ENCODE peak calls at places on chromosome X, in eight cellular contexts. One of them, this sample, is unnamed.

GRCh38 chrX:16022580-16023170 is 100.7 kb upstream of the GRPR start:
- DNase-seq in stimulated activated CD4-positive, alpha-beta T cell treated with anti-CD3 and anti-CD28 coated beads, Interleukin-1b, Interleukin-23, amount 100 ng/mL, for 24 hours: no peak
- DNase-seq in EH: peak
- DNase-seq in activated effector memory CD4-positive, alpha-beta T cell treated with anti-CD3 and anti-CD28 coated beads, Interleukin-2, amount 50 U/mL, for 16 hours: no peak
- DNase-seq in MV-4-11: peak
- DNase-seq in activated T-cell treated with anti-CD3 and anti-CD28 coated beads, Interleukin-2, amount 50 U/mL, for 48 hours: no peak
- DNase-seq in hippocampal formation: no peak
- DNase-seq in right atrium auricular region: no peak
- DNase-seq in this sample: no peak

GRCh38 chrX:84907324-84907946 is 96.2 kb upstream of the APOOL start:
- DNase-seq in MV-4-11: no peak
- DNase-seq in right atrium auricular region: no peak
- DNase-seq in hippocampal formation: no peak
- DNase-seq in EH: peak
- DNase-seq in activated effector memory CD4-positive, alpha-beta T cell treated with anti-CD3 and anti-CD28 coated beads, Interleukin-2, amount 50 U/mL, for 16 hours: no peak
- DNase-seq in stimulated activated CD4-positive, alpha-beta T cell treated with anti-CD3 and anti-CD28 coated beads, Interleukin-1b, Interleukin-23, amount 100 ng/mL, for 24 hours: no peak
- DNase-seq in activated T-cell treated with anti-CD3 and anti-CD28 coated beads, Interleukin-2, amount 50 U/mL, for 48 hours: no peak
- DNase-seq in this sample: no peak

GRCh38 chrX:115696039-115696438 is 135.1 kb downstream of the PLS3 start:
- DNase-seq in activated T-cell treated with anti-CD3 and anti-CD28 coated beads, Interleukin-2, amount 50 U/mL, for 48 hours: no peak
- DNase-seq in EH: no peak
- DNase-seq in activated effector memory CD4-positive, alpha-beta T cell treated with anti-CD3 and anti-CD28 coated beads, Interleukin-2, amount 50 U/mL, for 16 hours: no peak
- DNase-seq in right atrium auricular region: no peak
- DNase-seq in hippocampal formation: no peak
- DNase-seq in stimulated activated CD4-positive, alpha-beta T cell treated with anti-CD3 and anti-CD28 coated beads, Interleukin-1b, Interleukin-23, amount 100 ng/mL, for 24 hours: no peak
- DNase-seq in MV-4-11: no peak
- DNase-seq in this sample: no peak

GRCh38 chrX:118965395-118965794 is 9.0 kb upstream of the LONRF3 start:
- DNase-seq in activated T-cell treated with anti-CD3 and anti-CD28 coated beads, Interleukin-2, amount 50 U/mL, for 48 hours: no peak
- DNase-seq in hippocampal formation: no peak
- DNase-seq in MV-4-11: no peak
- DNase-seq in activated effector memory CD4-positive, alpha-beta T cell treated with anti-CD3 and anti-CD28 coated beads, Interleukin-2, amount 50 U/mL, for 16 hours: no peak
- DNase-seq in EH: no peak
- DNase-seq in stimulated activated CD4-positive, alpha-beta T cell treated with anti-CD3 and anti-CD28 coated beads, Interleukin-1b, Interleukin-23, amount 100 ng/mL, for 24 hours: no peak
- DNase-seq in right atrium auricular region: no peak
- DNase-seq in this sample: no peak

GRCh38 chrX:72351606-72352338 is 46.1 kb upstream of the CITED1 start:
- DNase-seq in EH: peak
- DNase-seq in activated effector memory CD4-positive, alpha-beta T cell treated with anti-CD3 and anti-CD28 coated beads, Interleukin-2, amount 50 U/mL, for 16 hours: no peak
- DNase-seq in activated T-cell treated with anti-CD3 and anti-CD28 coated beads, Interleukin-2, amount 50 U/mL, for 48 hours: no peak
- DNase-seq in right atrium auricular region: no peak
- DNase-seq in MV-4-11: no peak
- DNase-seq in stimulated activated CD4-positive, alpha-beta T cell treated with anti-CD3 and anti-CD28 coated beads, Interleukin-1b, Interleukin-23, amount 100 ng/mL, for 24 hours: no peak
- DNase-seq in hippocampal formation: no peak
- DNase-seq in this sample: no peak

GRCh38 chrX:10168226-10168625 is 11.5 kb downstream of the CLCN4 start:
- DNase-seq in activated T-cell treated with anti-CD3 and anti-CD28 coated beads, Interleukin-2, amount 50 U/mL, for 48 hours: no peak
- DNase-seq in MV-4-11: peak
- DNase-seq in right atrium auricular region: no peak
- DNase-seq in hippocampal formation: no peak
- DNase-seq in activated effector memory CD4-positive, alpha-beta T cell treated with anti-CD3 and anti-CD28 coated beads, Interleukin-2, amount 50 U/mL, for 16 hours: no peak
- DNase-seq in stimulated activated CD4-positive, alpha-beta T cell treated with anti-CD3 and anti-CD28 coated beads, Interleukin-1b, Interleukin-23, amount 100 ng/mL, for 24 hours: no peak
- DNase-seq in EH: no peak
- DNase-seq in this sample: no peak

GRCh38 chrX:5449323-5449722 is 779.3 kb downstream of the NLGN4X start:
- DNase-seq in activated T-cell treated with anti-CD3 and anti-CD28 coated beads, Interleukin-2, amount 50 U/mL, for 48 hours: no peak
- DNase-seq in activated effector memory CD4-positive, alpha-beta T cell treated with anti-CD3 and anti-CD28 coated beads, Interleukin-2, amount 50 U/mL, for 16 hours: no peak
- DNase-seq in MV-4-11: no peak
- DNase-seq in right atrium auricular region: no peak
- DNase-seq in hippocampal formation: no peak
- DNase-seq in stimulated activated CD4-positive, alpha-beta T cell treated with anti-CD3 and anti-CD28 coated beads, Interleukin-1b, Interleukin-23, amount 100 ng/mL, for 24 hours: no peak
- DNase-seq in EH: no peak
- DNase-seq in this sample: no peak

GRCh38 chrX:29872831-29873230 is 342.5 kb upstream of the MAGEB2 start:
- DNase-seq in EH: no peak
- DNase-seq in right atrium auricular region: no peak
- DNase-seq in MV-4-11: no peak
- DNase-seq in activated T-cell treated with anti-CD3 and anti-CD28 coated beads, Interleukin-2, amount 50 U/mL, for 48 hours: no peak
- DNase-seq in hippocampal formation: peak
- DNase-seq in activated effector memory CD4-positive, alpha-beta T cell treated with anti-CD3 and anti-CD28 coated beads, Interleukin-2, amount 50 U/mL, for 16 hours: no peak
- DNase-seq in stimulated activated CD4-positive, alpha-beta T cell treated with anti-CD3 and anti-CD28 coated beads, Interleukin-1b, Interleukin-23, amount 100 ng/mL, for 24 hours: no peak
- DNase-seq in this sample: no peak

GRCh38 chrX:39427492-39428289 is 626.4 kb downstream of the MID1IP1 start:
- DNase-seq in right atrium auricular region: no peak
- DNase-seq in stimulated activated CD4-positive, alpha-beta T cell treated with anti-CD3 and anti-CD28 coated beads, Interleukin-1b, Interleukin-23, amount 100 ng/mL, for 24 hours: peak
- DNase-seq in MV-4-11: peak
- DNase-seq in activated effector memory CD4-positive, alpha-beta T cell treated with anti-CD3 and anti-CD28 coated beads, Interleukin-2, amount 50 U/mL, for 16 hours: peak
- DNase-seq in hippocampal formation: no peak
- DNase-seq in EH: peak
- DNase-seq in activated T-cell treated with anti-CD3 and anti-CD28 coated beads, Interleukin-2, amount 50 U/mL, for 48 hours: peak
- DNase-seq in this sample: no peak

GRCh38 chrX:87299563-87300160 is 217.9 kb upstream of the KLHL4 start:
- DNase-seq in right atrium auricular region: no peak
- DNase-seq in hippocampal formation: no peak
- DNase-seq in stimulated activated CD4-positive, alpha-beta T cell treated with anti-CD3 and anti-CD28 coated beads, Interleukin-1b, Interleukin-23, amount 100 ng/mL, for 24 hours: no peak
- DNase-seq in MV-4-11: peak
- DNase-seq in EH: peak
- DNase-seq in activated T-cell treated with anti-CD3 and anti-CD28 coated beads, Interleukin-2, amount 50 U/mL, for 48 hours: no peak
- DNase-seq in activated effector memory CD4-positive, alpha-beta T cell treated with anti-CD3 and anti-CD28 coated beads, Interleukin-2, amount 50 U/mL, for 16 hours: no peak
- DNase-seq in this sample: no peak

GRCh38 chrX:23817979-23818336 is 35.0 kb downstream of the SAT1 start:
- DNase-seq in hippocampal formation: no peak
- DNase-seq in activated T-cell treated with anti-CD3 and anti-CD28 coated beads, Interleukin-2, amount 50 U/mL, for 48 hours: no peak
- DNase-seq in right atrium auricular region: no peak
- DNase-seq in stimulated activated CD4-positive, alpha-beta T cell treated with anti-CD3 and anti-CD28 coated beads, Interleukin-1b, Interleukin-23, amount 100 ng/mL, for 24 hours: no peak
- DNase-seq in activated effector memory CD4-positive, alpha-beta T cell treated with anti-CD3 and anti-CD28 coated beads, Interleukin-2, amount 50 U/mL, for 16 hours: no peak
- DNase-seq in MV-4-11: no peak
- DNase-seq in EH: no peak
- DNase-seq in this sample: no peak

GRCh38 chrX:31459361-31459760 is 387.5 kb upstream of the FTHL17 start:
- DNase-seq in hippocampal formation: no peak
- DNase-seq in right atrium auricular region: no peak
- DNase-seq in EH: peak
- DNase-seq in MV-4-11: peak
- DNase-seq in activated effector memory CD4-positive, alpha-beta T cell treated with anti-CD3 and anti-CD28 coated beads, Interleukin-2, amount 50 U/mL, for 16 hours: no peak
- DNase-seq in activated T-cell treated with anti-CD3 and anti-CD28 coated beads, Interleukin-2, amount 50 U/mL, for 48 hours: no peak
- DNase-seq in stimulated activated CD4-positive, alpha-beta T cell treated with anti-CD3 and anti-CD28 coated beads, Interleukin-1b, Interleukin-23, amount 100 ng/mL, for 24 hours: no peak
- DNase-seq in this sample: no peak

GRCh38 chrX:153564047-153564606 is 34.8 kb downstream of the CCNQ start:
- DNase-seq in activated effector memory CD4-positive, alpha-beta T cell treated with anti-CD3 and anti-CD28 coated beads, Interleukin-2, amount 50 U/mL, for 16 hours: no peak
- DNase-seq in hippocampal formation: no peak
- DNase-seq in activated T-cell treated with anti-CD3 and anti-CD28 coated beads, Interleukin-2, amount 50 U/mL, for 48 hours: no peak
- DNase-seq in right atrium auricular region: no peak
- DNase-seq in stimulated activated CD4-positive, alpha-beta T cell treated with anti-CD3 and anti-CD28 coated beads, Interleukin-1b, Interleukin-23, amount 100 ng/mL, for 24 hours: no peak
- DNase-seq in MV-4-11: peak
- DNase-seq in EH: no peak
- DNase-seq in this sample: no peak

GRCh38 chrX:1925053-1925481 is 310.2 kb downstream of the ASMT start:
- DNase-seq in MV-4-11: no peak
- DNase-seq in hippocampal formation: no peak
- DNase-seq in activated effector memory CD4-positive, alpha-beta T cell treated with anti-CD3 and anti-CD28 coated beads, Interleukin-2, amount 50 U/mL, for 16 hours: no peak
- DNase-seq in stimulated activated CD4-positive, alpha-beta T cell treated with anti-CD3 and anti-CD28 coated beads, Interleukin-1b, Interleukin-23, amount 100 ng/mL, for 24 hours: no peak
- DNase-seq in EH: peak
- DNase-seq in right atrium auricular region: no peak
- DNase-seq in activated T-cell treated with anti-CD3 and anti-CD28 coated beads, Interleukin-2, amount 50 U/mL, for 48 hours: no peak
- DNase-seq in this sample: no peak

GRCh38 chrX:46707274-46707965 is 51.5 kb downstream of the SLC9A7 start:
- DNase-seq in activated T-cell treated with anti-CD3 and anti-CD28 coated beads, Interleukin-2, amount 50 U/mL, for 48 hours: no peak
- DNase-seq in EH: no peak
- DNase-seq in hippocampal formation: no peak
- DNase-seq in stimulated activated CD4-positive, alpha-beta T cell treated with anti-CD3 and anti-CD28 coated beads, Interleukin-1b, Interleukin-23, amount 100 ng/mL, for 24 hours: no peak
- DNase-seq in MV-4-11: no peak
- DNase-seq in activated effector memory CD4-positive, alpha-beta T cell treated with anti-CD3 and anti-CD28 coated beads, Interleukin-2, amount 50 U/mL, for 16 hours: no peak
- DNase-seq in right atrium auricular region: no peak
- DNase-seq in this sample: no peak

GRCh38 chrX:70453024-70453618 is 8.5 kb downstream of the DLG3 start:
- DNase-seq in right atrium auricular region: no peak
- DNase-seq in activated effector memory CD4-positive, alpha-beta T cell treated with anti-CD3 and anti-CD28 coated beads, Interleukin-2, amount 50 U/mL, for 16 hours: no peak
- DNase-seq in MV-4-11: no peak
- DNase-seq in stimulated activated CD4-positive, alpha-beta T cell treated with anti-CD3 and anti-CD28 coated beads, Interleukin-1b, Interleukin-23, amount 100 ng/mL, for 24 hours: no peak
- DNase-seq in EH: no peak
- DNase-seq in hippocampal formation: no peak
- DNase-seq in activated T-cell treated with anti-CD3 and anti-CD28 coated beads, Interleukin-2, amount 50 U/mL, for 48 hours: no peak
- DNase-seq in this sample: no peak

GRCh38 chrX:47607091-47607490 is 12.6 kb downstream of the SYN1 start:
- DNase-seq in right atrium auricular region: no peak
- DNase-seq in MV-4-11: no peak
- DNase-seq in activated T-cell treated with anti-CD3 and anti-CD28 coated beads, Interleukin-2, amount 50 U/mL, for 48 hours: no peak
- DNase-seq in EH: peak
- DNase-seq in stimulated activated CD4-positive, alpha-beta T cell treated with anti-CD3 and anti-CD28 coated beads, Interleukin-1b, Interleukin-23, amount 100 ng/mL, for 24 hours: no peak
- DNase-seq in activated effector memory CD4-positive, alpha-beta T cell treated with anti-CD3 and anti-CD28 coated beads, Interleukin-2, amount 50 U/mL, for 16 hours: no peak
- DNase-seq in hippocampal formation: no peak
- DNase-seq in this sample: no peak

GRCh38 chrX:56797966-56798711 is 69.1 kb downstream of the NBDY start:
- DNase-seq in stimulated activated CD4-positive, alpha-beta T cell treated with anti-CD3 and anti-CD28 coated beads, Interleukin-1b, Interleukin-23, amount 100 ng/mL, for 24 hours: no peak
- DNase-seq in EH: peak
- DNase-seq in activated effector memory CD4-positive, alpha-beta T cell treated with anti-CD3 and anti-CD28 coated beads, Interleukin-2, amount 50 U/mL, for 16 hours: no peak
- DNase-seq in MV-4-11: peak
- DNase-seq in activated T-cell treated with anti-CD3 and anti-CD28 coated beads, Interleukin-2, amount 50 U/mL, for 48 hours: peak
- DNase-seq in right atrium auricular region: peak
- DNase-seq in hippocampal formation: no peak
- DNase-seq in this sample: no peak

GRCh38 chrX:45011131-45011530 is 138.1 kb downstream of the KDM6A start:
- DNase-seq in right atrium auricular region: no peak
- DNase-seq in EH: peak
- DNase-seq in MV-4-11: no peak
- DNase-seq in stimulated activated CD4-positive, alpha-beta T cell treated with anti-CD3 and anti-CD28 coated beads, Interleukin-1b, Interleukin-23, amount 100 ng/mL, for 24 hours: no peak
- DNase-seq in hippocampal formation: no peak
- DNase-seq in activated effector memory CD4-positive, alpha-beta T cell treated with anti-CD3 and anti-CD28 coated beads, Interleukin-2, amount 50 U/mL, for 16 hours: no peak
- DNase-seq in activated T-cell treated with anti-CD3 and anti-CD28 coated beads, Interleukin-2, amount 50 U/mL, for 48 hours: no peak
- DNase-seq in this sample: no peak

GRCh38 chrX:34809096-34809495 is 133.5 kb upstream of the FAM47B start:
- DNase-seq in activated effector memory CD4-positive, alpha-beta T cell treated with anti-CD3 and anti-CD28 coated beads, Interleukin-2, amount 50 U/mL, for 16 hours: no peak
- DNase-seq in activated T-cell treated with anti-CD3 and anti-CD28 coated beads, Interleukin-2, amount 50 U/mL, for 48 hours: no peak
- DNase-seq in hippocampal formation: no peak
- DNase-seq in right atrium auricular region: no peak
- DNase-seq in EH: no peak
- DNase-seq in stimulated activated CD4-positive, alpha-beta T cell treated with anti-CD3 and anti-CD28 coated beads, Interleukin-1b, Interleukin-23, amount 100 ng/mL, for 24 hours: no peak
- DNase-seq in MV-4-11: no peak
- DNase-seq in this sample: no peak

GRCh38 chrX:19879181-19879580 is 8.2 kb downstream of the SH3KBP1 start:
- DNase-seq in right atrium auricular region: no peak
- DNase-seq in EH: no peak
- DNase-seq in stimulated activated CD4-positive, alpha-beta T cell treated with anti-CD3 and anti-CD28 coated beads, Interleukin-1b, Interleukin-23, amount 100 ng/mL, for 24 hours: no peak
- DNase-seq in activated effector memory CD4-positive, alpha-beta T cell treated with anti-CD3 and anti-CD28 coated beads, Interleukin-2, amount 50 U/mL, for 16 hours: no peak
- DNase-seq in MV-4-11: peak
- DNase-seq in hippocampal formation: no peak
- DNase-seq in activated T-cell treated with anti-CD3 and anti-CD28 coated beads, Interleukin-2, amount 50 U/mL, for 48 hours: no peak
- DNase-seq in this sample: no peak

GRCh38 chrX:2690856-2691542 is at the start of gene CD99:
- DNase-seq in activated effector memory CD4-positive, alpha-beta T cell treated with anti-CD3 and anti-CD28 coated beads, Interleukin-2, amount 50 U/mL, for 16 hours: peak
- DNase-seq in right atrium auricular region: peak
- DNase-seq in activated T-cell treated with anti-CD3 and anti-CD28 coated beads, Interleukin-2, amount 50 U/mL, for 48 hours: peak
- DNase-seq in stimulated activated CD4-positive, alpha-beta T cell treated with anti-CD3 and anti-CD28 coated beads, Interleukin-1b, Interleukin-23, amount 100 ng/mL, for 24 hours: peak
- DNase-seq in MV-4-11: no peak
- DNase-seq in hippocampal formation: no peak
- DNase-seq in EH: peak
- DNase-seq in this sample: peak

GRCh38 chrX:40580537-40581332 is at the start of gene ATP6AP2:
- DNase-seq in activated T-cell treated with anti-CD3 and anti-CD28 coated beads, Interleukin-2, amount 50 U/mL, for 48 hours: peak
- DNase-seq in activated effector memory CD4-positive, alpha-beta T cell treated with anti-CD3 and anti-CD28 coated beads, Interleukin-2, amount 50 U/mL, for 16 hours: peak
- DNase-seq in stimulated activated CD4-positive, alpha-beta T cell treated with anti-CD3 and anti-CD28 coated beads, Interleukin-1b, Interleukin-23, amount 100 ng/mL, for 24 hours: peak
- DNase-seq in hippocampal formation: peak
- DNase-seq in right atrium auricular region: peak
- DNase-seq in MV-4-11: peak
- DNase-seq in EH: peak
- DNase-seq in this sample: peak

GRCh38 chrX:147897117-147897516 is 14.6 kb upstream of the FMR1 start:
- DNase-seq in activated T-cell treated with anti-CD3 and anti-CD28 coated beads, Interleukin-2, amount 50 U/mL, for 48 hours: no peak
- DNase-seq in stimulated activated CD4-positive, alpha-beta T cell treated with anti-CD3 and anti-CD28 coated beads, Interleukin-1b, Interleukin-23, amount 100 ng/mL, for 24 hours: no peak
- DNase-seq in hippocampal formation: no peak
- DNase-seq in EH: no peak
- DNase-seq in MV-4-11: no peak
- DNase-seq in activated effector memory CD4-positive, alpha-beta T cell treated with anti-CD3 and anti-CD28 coated beads, Interleukin-2, amount 50 U/mL, for 16 hours: no peak
- DNase-seq in right atrium auricular region: no peak
- DNase-seq in this sample: no peak

GRCh38 chrX:43106009-43106408 is 328.0 kb upstream of the PPP1R2C start:
- DNase-seq in stimulated activated CD4-positive, alpha-beta T cell treated with anti-CD3 and anti-CD28 coated beads, Interleukin-1b, Interleukin-23, amount 100 ng/mL, for 24 hours: no peak
- DNase-seq in activated effector memory CD4-positive, alpha-beta T cell treated with anti-CD3 and anti-CD28 coated beads, Interleukin-2, amount 50 U/mL, for 16 hours: no peak
- DNase-seq in MV-4-11: no peak
- DNase-seq in activated T-cell treated with anti-CD3 and anti-CD28 coated beads, Interleukin-2, amount 50 U/mL, for 48 hours: no peak
- DNase-seq in hippocampal formation: no peak
- DNase-seq in EH: no peak
- DNase-seq in right atrium auricular region: no peak
- DNase-seq in this sample: no peak

GRCh38 chrX:110536788-110537187 is 178.1 kb downstream of the RTL9 start:
- DNase-seq in activated T-cell treated with anti-CD3 and anti-CD28 coated beads, Interleukin-2, amount 50 U/mL, for 48 hours: no peak
- DNase-seq in hippocampal formation: no peak
- DNase-seq in right atrium auricular region: no peak
- DNase-seq in stimulated activated CD4-positive, alpha-beta T cell treated with anti-CD3 and anti-CD28 coated beads, Interleukin-1b, Interleukin-23, amount 100 ng/mL, for 24 hours: no peak
- DNase-seq in activated effector memory CD4-positive, alpha-beta T cell treated with anti-CD3 and anti-CD28 coated beads, Interleukin-2, amount 50 U/mL, for 16 hours: no peak
- DNase-seq in MV-4-11: peak
- DNase-seq in EH: no peak
- DNase-seq in this sample: no peak

GRCh38 chrX:86014421-86014820 is 32.9 kb downstream of the CHM start:
- DNase-seq in right atrium auricular region: no peak
- DNase-seq in hippocampal formation: no peak
- DNase-seq in activated effector memory CD4-positive, alpha-beta T cell treated with anti-CD3 and anti-CD28 coated beads, Interleukin-2, amount 50 U/mL, for 16 hours: no peak
- DNase-seq in activated T-cell treated with anti-CD3 and anti-CD28 coated beads, Interleukin-2, amount 50 U/mL, for 48 hours: no peak
- DNase-seq in stimulated activated CD4-positive, alpha-beta T cell treated with anti-CD3 and anti-CD28 coated beads, Interleukin-1b, Interleukin-23, amount 100 ng/mL, for 24 hours: no peak
- DNase-seq in MV-4-11: no peak
- DNase-seq in EH: no peak
- DNase-seq in this sample: no peak

GRCh38 chrX:11757729-11758399 is at the start of gene MSL3:
- DNase-seq in right atrium auricular region: no peak
- DNase-seq in MV-4-11: peak
- DNase-seq in hippocampal formation: peak
- DNase-seq in activated T-cell treated with anti-CD3 and anti-CD28 coated beads, Interleukin-2, amount 50 U/mL, for 48 hours: peak
- DNase-seq in activated effector memory CD4-positive, alpha-beta T cell treated with anti-CD3 and anti-CD28 coated beads, Interleukin-2, amount 50 U/mL, for 16 hours: peak
- DNase-seq in stimulated activated CD4-positive, alpha-beta T cell treated with anti-CD3 and anti-CD28 coated beads, Interleukin-1b, Interleukin-23, amount 100 ng/mL, for 24 hours: peak
- DNase-seq in EH: peak
- DNase-seq in this sample: no peak

GRCh38 chrX:13469963-13470679 is 99.3 kb upstream of the EGFL6 start:
- DNase-seq in activated T-cell treated with anti-CD3 and anti-CD28 coated beads, Interleukin-2, amount 50 U/mL, for 48 hours: no peak
- DNase-seq in EH: peak
- DNase-seq in hippocampal formation: no peak
- DNase-seq in stimulated activated CD4-positive, alpha-beta T cell treated with anti-CD3 and anti-CD28 coated beads, Interleukin-1b, Interleukin-23, amount 100 ng/mL, for 24 hours: no peak
- DNase-seq in MV-4-11: no peak
- DNase-seq in right atrium auricular region: no peak
- DNase-seq in activated effector memory CD4-positive, alpha-beta T cell treated with anti-CD3 and anti-CD28 coated beads, Interleukin-2, amount 50 U/mL, for 16 hours: no peak
- DNase-seq in this sample: no peak

This sample was measured in omental fat pad.